ENCODE peak calls at places on chromosomes 3 and 15, in four cellular contexts. One of them, this sample, is unnamed.

GRCh38 chr15:89389841-89390603 is 55.4 kb upstream of the POLG start:
- DNase-seq in HCT116: no peak
- DNase-seq in astrocyte: no peak
- DNase-seq in PC-3: no peak
- DNase-seq in this sample: no peak

GRCh38 chr3:69997486-69998307 is 1.8 kb upstream of the SAMMSON start:
- DNase-seq in HCT116: no peak
- DNase-seq in astrocyte: no peak
- DNase-seq in PC-3: no peak
- DNase-seq in this sample: no peak

GRCh38 chr3:66367979-66368378 is 132.8 kb downstream of the LRIG1 start:
- DNase-seq in HCT116: no peak
- DNase-seq in astrocyte: no peak
- DNase-seq in PC-3: no peak
- DNase-seq in this sample: no peak

GRCh38 chr3:5162102-5162501 is 25.4 kb upstream of the EDEM1 start:
- DNase-seq in HCT116: peak
- DNase-seq in astrocyte: peak
- DNase-seq in PC-3: peak
- DNase-seq in this sample: no peak

GRCh38 chr15:56353119-56353518 is 12.1 kb upstream of the TEX9 start:
- DNase-seq in HCT116: no peak
- DNase-seq in astrocyte: no peak
- DNase-seq in PC-3: no peak
- DNase-seq in this sample: no peak

GRCh38 chr3:60935709-60936108 is 315.5 kb downstream of the FHIT start:
- DNase-seq in HCT116: peak
- DNase-seq in astrocyte: peak
- DNase-seq in PC-3: peak
- DNase-seq in this sample: no peak

GRCh38 chr15:70035719-70036077 is 62.0 kb downstream of the TLE3 start:
- DNase-seq in HCT116: no peak
- DNase-seq in astrocyte: no peak
- DNase-seq in PC-3: no peak
- DNase-seq in this sample: peak

GRCh38 chr15:64844576-64845140 is 2.9 kb downstream of the PLEKHO2 start:
- DNase-seq in HCT116: no peak
- DNase-seq in astrocyte: no peak
- DNase-seq in PC-3: no peak
- DNase-seq in this sample: no peak

GRCh38 chr3:169668081-169668956 is 4.8 kb upstream of the MECOM start:
- DNase-seq in HCT116: no peak
- DNase-seq in astrocyte: peak
- DNase-seq in PC-3: peak
- DNase-seq in this sample: peak

GRCh38 chr3:156388469-156389150 is 166.3 kb downstream of the SSR3 start:
- DNase-seq in HCT116: no peak
- DNase-seq in astrocyte: peak
- DNase-seq in PC-3: no peak
- DNase-seq in this sample: peak

GRCh38 chr3:195195321-195196209 is 75.4 kb downstream of the XXYLT1 start:
- DNase-seq in HCT116: no peak
- DNase-seq in astrocyte: no peak
- DNase-seq in PC-3: no peak
- DNase-seq in this sample: no peak

GRCh38 chr3:68306571-68306970 is 625.8 kb downstream of the TAFA4 start:
- DNase-seq in HCT116: no peak
- DNase-seq in astrocyte: no peak
- DNase-seq in PC-3: peak
- DNase-seq in this sample: peak

GRCh38 chr15:100721758-100722550 is 119.6 kb downstream of the ASB7 start:
- DNase-seq in HCT116: peak
- DNase-seq in astrocyte: peak
- DNase-seq in PC-3: peak
- DNase-seq in this sample: no peak

GRCh38 chr3:12437861-12438260 is 46.4 kb upstream of the TSEN2 start:
- DNase-seq in HCT116: no peak
- DNase-seq in astrocyte: no peak
- DNase-seq in PC-3: no peak
- DNase-seq in this sample: no peak

GRCh38 chr3:21664996-21665395 is 86.0 kb downstream of the ZNF385D start:
- DNase-seq in HCT116: no peak
- DNase-seq in astrocyte: no peak
- DNase-seq in PC-3: no peak
- DNase-seq in this sample: no peak

GRCh38 chr3:21668012-21668411 is 83.0 kb downstream of the ZNF385D start:
- DNase-seq in HCT116: no peak
- DNase-seq in astrocyte: no peak
- DNase-seq in PC-3: peak
- DNase-seq in this sample: no peak

GRCh38 chr3:21665444-21665843 is 85.6 kb downstream of the ZNF385D start:
- DNase-seq in HCT116: no peak
- DNase-seq in astrocyte: peak
- DNase-seq in PC-3: peak
- DNase-seq in this sample: no peak

DNA sequence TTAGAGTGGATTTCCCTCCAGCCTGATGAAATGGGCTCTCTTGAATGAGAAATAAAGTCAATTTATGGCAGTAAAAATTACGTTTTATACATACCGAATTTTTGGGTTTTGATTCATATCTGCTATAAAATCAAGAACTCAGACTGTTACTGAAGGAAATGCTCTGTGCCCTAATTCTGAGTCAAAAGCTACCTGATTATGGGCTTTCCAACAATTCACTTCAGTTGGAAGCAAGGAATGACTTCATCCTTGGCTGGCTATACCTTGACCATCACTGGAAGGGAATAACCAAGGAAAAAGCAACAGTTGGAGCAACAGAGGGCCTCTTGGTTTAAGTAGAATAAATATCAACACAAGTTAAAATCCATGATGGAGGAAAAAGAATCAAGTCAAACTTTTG is 88.6 kb downstream of the ZNF385D start:
- DNase-seq in HCT116: no peak
- DNase-seq in astrocyte: no peak
- DNase-seq in PC-3: peak
- DNase-seq in this sample: no peak
- H2AFZ ChIP-seq in HCT116: no peak
- H2AFZ ChIP-seq in astrocyte: no peak
- H2AFZ ChIP-seq in PC-3: no peak
- H2AFZ ChIP-seq in this sample: no peak

GRCh38 chr3:138434276-138434874 is at the start of gene ESYT3:
- DNase-seq in HCT116: no peak
- DNase-seq in astrocyte: peak
- DNase-seq in PC-3: peak
- DNase-seq in this sample: peak

GRCh38 chr3:138435840-138436239 is 1.4 kb downstream of the ESYT3 start:
- DNase-seq in HCT116: no peak
- DNase-seq in astrocyte: no peak
- DNase-seq in PC-3: no peak
- DNase-seq in this sample: no peak

GRCh38 chr3:138433892-138434275 is 532 bp upstream of the ESYT3 start:
- DNase-seq in HCT116: no peak
- DNase-seq in astrocyte: no peak
- DNase-seq in PC-3: no peak
- DNase-seq in this sample: no peak

GRCh38 chr3:138437281-138437680 is 2.9 kb downstream of the ESYT3 start:
- DNase-seq in HCT116: no peak
- DNase-seq in astrocyte: no peak
- DNase-seq in PC-3: no peak
- DNase-seq in this sample: no peak

DNA sequence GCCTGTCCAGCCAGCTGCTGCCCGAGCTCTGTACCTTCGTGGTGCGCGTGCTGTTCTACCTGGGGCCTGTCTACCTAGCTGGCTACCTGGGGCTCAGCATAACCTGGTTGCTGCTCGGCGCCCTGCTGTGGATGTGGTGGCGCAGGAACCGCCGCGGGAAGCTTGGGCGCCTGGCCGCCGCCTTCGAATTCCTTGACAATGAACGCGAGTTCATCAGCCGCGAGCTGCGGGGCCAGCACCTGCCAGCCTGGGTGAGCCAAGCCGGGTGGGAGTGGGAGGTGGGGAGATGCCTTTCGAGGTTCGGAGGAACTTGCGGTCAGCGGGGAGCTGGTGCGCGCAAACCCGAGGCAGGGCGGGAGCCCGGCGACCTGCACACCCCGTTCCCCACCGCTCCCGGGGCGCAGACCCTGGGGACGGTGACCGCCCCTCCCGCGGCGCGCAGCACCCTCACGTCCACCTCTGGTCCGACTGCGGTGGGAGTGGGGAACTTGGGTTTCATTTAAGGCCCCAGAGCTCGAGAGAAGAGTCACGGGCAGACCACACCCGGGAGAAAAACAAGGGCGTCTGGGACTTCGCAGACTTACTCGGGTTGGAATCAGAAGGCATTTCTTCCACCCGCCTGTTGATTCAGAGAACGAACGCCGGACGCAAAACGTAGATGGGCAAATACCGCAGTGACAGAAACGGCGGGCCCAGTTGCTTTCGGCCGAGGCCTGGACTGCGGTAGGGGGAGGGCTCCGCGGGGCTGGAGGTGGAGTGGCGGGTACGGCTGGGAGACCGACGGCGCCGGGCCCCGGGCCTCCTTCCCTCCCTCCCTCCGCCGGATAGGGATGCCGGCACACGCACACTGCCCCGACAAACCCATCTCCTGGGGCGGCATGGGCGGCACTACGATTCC is 708 bp downstream of the ESYT3 start:
- DNase-seq in HCT116: no peak
- DNase-seq in astrocyte: no peak
- DNase-seq in PC-3: no peak
- DNase-seq in this sample: no peak
- TF ChIP-seq EZH2 in HCT116: no peak
- TF ChIP-seq EZH2 in astrocyte: peak
- TF ChIP-seq EZH2 in PC-3: no peak
- TF ChIP-seq EZH2 in this sample: no peak

GRCh38 chr3:105800320-105800719 is 68.5 kb downstream of the CBLB start:
- DNase-seq in HCT116: no peak
- DNase-seq in astrocyte: no peak
- DNase-seq in PC-3: no peak
- DNase-seq in this sample: no peak
- H3K9ac ChIP-seq in HCT116: no peak
- H3K9ac ChIP-seq in astrocyte: no peak
- H3K9ac ChIP-seq in PC-3: no peak
- H3K9ac ChIP-seq in this sample: no peak

DNA sequence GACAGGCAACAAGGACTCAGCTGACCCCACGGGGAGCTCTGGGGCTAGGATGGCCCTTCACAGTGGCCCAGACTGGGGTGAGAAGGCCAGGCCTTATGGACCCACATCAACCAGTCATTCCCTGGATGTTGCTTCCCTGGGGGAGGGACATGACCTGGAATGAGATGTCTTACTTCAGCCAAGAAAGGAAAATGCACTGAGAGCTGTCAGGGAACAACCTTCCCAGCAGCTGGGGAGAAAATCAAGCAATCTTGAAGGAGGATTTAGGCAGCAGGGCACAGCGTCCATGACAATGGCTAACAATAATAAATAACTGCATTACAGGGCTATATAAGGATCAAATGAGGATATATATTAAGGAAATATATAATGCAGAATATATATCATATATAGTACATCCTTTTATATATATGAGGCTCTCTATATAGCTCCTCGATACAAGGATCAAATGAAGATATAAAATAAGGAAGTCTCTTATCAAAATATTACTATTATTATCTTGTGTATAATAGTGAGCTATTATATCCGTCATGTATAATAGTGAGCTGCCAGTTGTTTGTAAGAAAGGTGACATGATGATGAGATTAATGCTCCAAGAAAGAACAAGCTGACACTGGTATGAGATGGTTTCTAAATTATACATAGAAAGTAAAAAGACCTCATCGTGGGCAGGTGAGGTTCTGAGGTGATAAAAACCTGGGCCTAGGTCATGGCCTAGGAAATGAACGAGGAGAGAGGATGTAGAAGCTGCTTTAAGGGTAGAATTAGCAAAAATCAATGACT is 117.8 kb upstream of the LIPC start:
- DNase-seq in HCT116: no peak
- DNase-seq in astrocyte: no peak
- DNase-seq in PC-3: no peak
- DNase-seq in this sample: no peak
- H2AFZ ChIP-seq in HCT116: no peak
- H2AFZ ChIP-seq in astrocyte: no peak
- H2AFZ ChIP-seq in PC-3: no peak
- H2AFZ ChIP-seq in this sample: peak

GRCh38 chr15:59436774-59437472 is 1.1 kb upstream of the FAM81A start:
- DNase-seq in HCT116: no peak
- DNase-seq in astrocyte: no peak
- DNase-seq in PC-3: no peak
- DNase-seq in this sample: no peak
- TF ChIP-seq EZH2 in HCT116: no peak
- TF ChIP-seq EZH2 in astrocyte: no peak
- TF ChIP-seq EZH2 in PC-3: no peak
- TF ChIP-seq EZH2 in this sample: no peak

GRCh38 chr15:33194237-33194636 is 277 bp downstream of the FMN1 start:
- DNase-seq in HCT116: no peak
- DNase-seq in astrocyte: no peak
- DNase-seq in PC-3: no peak
- DNase-seq in this sample: no peak

GRCh38 chr15:33195283-33195682 is 769 bp upstream of the FMN1 start:
- DNase-seq in HCT116: no peak
- DNase-seq in astrocyte: no peak
- DNase-seq in PC-3: no peak
- DNase-seq in this sample: no peak

GRCh38 chr15:33191641-33192040 is 2.9 kb downstream of the FMN1 start:
- DNase-seq in HCT116: no peak
- DNase-seq in astrocyte: no peak
- DNase-seq in PC-3: no peak
- DNase-seq in this sample: no peak

GRCh38 chr15:33197636-33198035 is 3.1 kb upstream of the FMN1 start:
- DNase-seq in HCT116: no peak
- DNase-seq in astrocyte: no peak
- DNase-seq in PC-3: no peak
- DNase-seq in this sample: no peak

GRCh38 chr15:33194704-33195261 is at the start of gene FMN1:
- DNase-seq in HCT116: peak
- DNase-seq in astrocyte: peak
- DNase-seq in PC-3: no peak
- DNase-seq in this sample: peak
- H3K9ac ChIP-seq in HCT116: no peak
- H3K9ac ChIP-seq in astrocyte: peak
- H3K9ac ChIP-seq in PC-3: no peak
- H3K9ac ChIP-seq in this sample: no peak

GRCh38 chr15:33112541-33113105 is 81.9 kb downstream of the FMN1 start:
- DNase-seq in HCT116: no peak
- DNase-seq in astrocyte: no peak
- DNase-seq in PC-3: no peak
- DNase-seq in this sample: no peak
- H2AFZ ChIP-seq in HCT116: no peak
- H2AFZ ChIP-seq in astrocyte: no peak
- H2AFZ ChIP-seq in PC-3: no peak
- H2AFZ ChIP-seq in this sample: no peak